ENCODE peak calls at places on chromosomes 3 and 15, in eight cellular contexts. One of them, this sample, is unnamed.

GRCh38 chr15:59741274-59741906 is 52.3 kb upstream of the BNIP2 start:
- DNase-seq in heart right ventricle: no peak
- DNase-seq in fibroblast of lung: peak
- DNase-seq in GM23338: peak
- DNase-seq in lung: no peak
- DNase-seq in activated B cell treated with CpG ODN at 0.5 μM for 24 hours: no peak
- DNase-seq in AG09319: no peak
- DNase-seq in astrocyte: no peak
- DNase-seq in this sample: no peak

GRCh38 chr3:135650309-135650708 is 315.2 kb upstream of the PPP2R3A start:
- DNase-seq in astrocyte: no peak
- DNase-seq in activated B cell treated with CpG ODN at 0.5 μM for 24 hours: no peak
- DNase-seq in AG09319: no peak
- DNase-seq in lung: no peak
- DNase-seq in heart right ventricle: no peak
- DNase-seq in GM23338: no peak
- DNase-seq in fibroblast of lung: no peak
- DNase-seq in this sample: no peak

GRCh38 chr15:73620078-73620477 is 13.1 kb downstream of the NPTN start:
- DNase-seq in astrocyte: no peak
- DNase-seq in AG09319: no peak
- DNase-seq in heart right ventricle: no peak
- DNase-seq in lung: no peak
- DNase-seq in fibroblast of lung: no peak
- DNase-seq in GM23338: no peak
- DNase-seq in activated B cell treated with CpG ODN at 0.5 μM for 24 hours: no peak
- DNase-seq in this sample: no peak

GRCh38 chr3:129978123-129978522 is 3.6 kb downstream of the TRH start:
- DNase-seq in AG09319: no peak
- DNase-seq in GM23338: no peak
- DNase-seq in fibroblast of lung: no peak
- DNase-seq in astrocyte: no peak
- DNase-seq in heart right ventricle: no peak
- DNase-seq in lung: no peak
- DNase-seq in activated B cell treated with CpG ODN at 0.5 μM for 24 hours: no peak
- DNase-seq in this sample: no peak

GRCh38 chr15:82726816-82727215 is 17.1 kb upstream of the AP3B2 start:
- DNase-seq in AG09319: no peak
- DNase-seq in fibroblast of lung: no peak
- DNase-seq in GM23338: no peak
- DNase-seq in astrocyte: no peak
- DNase-seq in lung: no peak
- DNase-seq in heart right ventricle: no peak
- DNase-seq in activated B cell treated with CpG ODN at 0.5 μM for 24 hours: no peak
- DNase-seq in this sample: no peak

GRCh38 chr3:101384426-101384825 is 64.1 kb upstream of the IMPG2 start:
- DNase-seq in astrocyte: no peak
- DNase-seq in AG09319: no peak
- DNase-seq in lung: no peak
- DNase-seq in GM23338: no peak
- DNase-seq in heart right ventricle: no peak
- DNase-seq in fibroblast of lung: no peak
- DNase-seq in activated B cell treated with CpG ODN at 0.5 μM for 24 hours: no peak
- DNase-seq in this sample: no peak

GRCh38 chr15:40052604-40053003 is 13.6 kb upstream of the SRP14 start:
- DNase-seq in AG09319: no peak
- DNase-seq in activated B cell treated with CpG ODN at 0.5 μM for 24 hours: no peak
- DNase-seq in astrocyte: no peak
- DNase-seq in heart right ventricle: no peak
- DNase-seq in lung: no peak
- DNase-seq in GM23338: no peak
- DNase-seq in fibroblast of lung: no peak
- DNase-seq in this sample: no peak

GRCh38 chr3:151909720-151910405 is 36.4 kb downstream of the SUCNR1 start:
- DNase-seq in lung: no peak
- DNase-seq in heart right ventricle: no peak
- DNase-seq in AG09319: no peak
- DNase-seq in activated B cell treated with CpG ODN at 0.5 μM for 24 hours: no peak
- DNase-seq in fibroblast of lung: no peak
- DNase-seq in GM23338: no peak
- DNase-seq in astrocyte: peak
- DNase-seq in this sample: no peak

GRCh38 chr15:101047301-101047781 is 128.2 kb downstream of the LRRK1 start:
- DNase-seq in heart right ventricle: peak
- DNase-seq in fibroblast of lung: peak
- DNase-seq in lung: peak
- DNase-seq in GM23338: peak
- DNase-seq in astrocyte: no peak
- DNase-seq in AG09319: no peak
- DNase-seq in activated B cell treated with CpG ODN at 0.5 μM for 24 hours: peak
- DNase-seq in this sample: no peak

GRCh38 chr15:39622660-39623549 is 42.0 kb downstream of the THBS1 start:
- DNase-seq in lung: no peak
- DNase-seq in fibroblast of lung: no peak
- DNase-seq in heart right ventricle: no peak
- DNase-seq in activated B cell treated with CpG ODN at 0.5 μM for 24 hours: no peak
- DNase-seq in GM23338: no peak
- DNase-seq in AG09319: no peak
- DNase-seq in astrocyte: no peak
- DNase-seq in this sample: no peak

GRCh38 chr3:128318275-128318920 is 148.3 kb downstream of the DNAJB8 start:
- DNase-seq in astrocyte: no peak
- DNase-seq in AG09319: no peak
- DNase-seq in GM23338: no peak
- DNase-seq in heart right ventricle: no peak
- DNase-seq in fibroblast of lung: no peak
- DNase-seq in lung: no peak
- DNase-seq in activated B cell treated with CpG ODN at 0.5 μM for 24 hours: no peak
- DNase-seq in this sample: peak
- TF ChIP-seq CTCF in astrocyte: no peak
- TF ChIP-seq CTCF in AG09319: no peak
- TF ChIP-seq CTCF in GM23338: no peak
- TF ChIP-seq CTCF in heart right ventricle: no peak
- TF ChIP-seq CTCF in fibroblast of lung: no peak
- TF ChIP-seq CTCF in lung: no peak
- TF ChIP-seq CTCF in activated B cell treated with CpG ODN at 0.5 μM for 24 hours: no peak
- TF ChIP-seq CTCF in this sample: no peak

GRCh38 chr3:138397983-138398382 is 36.4 kb upstream of the ESYT3 start:
- DNase-seq in activated B cell treated with CpG ODN at 0.5 μM for 24 hours: no peak
- DNase-seq in GM23338: no peak
- DNase-seq in fibroblast of lung: no peak
- DNase-seq in lung: no peak
- DNase-seq in heart right ventricle: no peak
- DNase-seq in AG09319: no peak
- DNase-seq in astrocyte: no peak
- DNase-seq in this sample: no peak
- TF ChIP-seq CTCF in activated B cell treated with CpG ODN at 0.5 μM for 24 hours: no peak
- TF ChIP-seq CTCF in GM23338: no peak
- TF ChIP-seq CTCF in fibroblast of lung: no peak
- TF ChIP-seq CTCF in lung: no peak
- TF ChIP-seq CTCF in heart right ventricle: peak
- TF ChIP-seq CTCF in AG09319: no peak
- TF ChIP-seq CTCF in astrocyte: no peak
- TF ChIP-seq CTCF in this sample: no peak

GRCh38 chr3:75906555-75907112 is 121.3 kb upstream of the ZNF717 start:
- DNase-seq in heart right ventricle: no peak
- DNase-seq in activated B cell treated with CpG ODN at 0.5 μM for 24 hours: no peak
- DNase-seq in fibroblast of lung: peak
- DNase-seq in GM23338: peak
- DNase-seq in AG09319: no peak
- DNase-seq in lung: no peak
- DNase-seq in astrocyte: peak
- DNase-seq in this sample: peak
- TF ChIP-seq CTCF in heart right ventricle: no peak
- TF ChIP-seq CTCF in activated B cell treated with CpG ODN at 0.5 μM for 24 hours: no peak
- TF ChIP-seq CTCF in fibroblast of lung: no peak
- TF ChIP-seq CTCF in GM23338: peak
- TF ChIP-seq CTCF in AG09319: no peak
- TF ChIP-seq CTCF in lung: no peak
- TF ChIP-seq CTCF in astrocyte: no peak
- TF ChIP-seq CTCF in this sample: peak

DNA sequence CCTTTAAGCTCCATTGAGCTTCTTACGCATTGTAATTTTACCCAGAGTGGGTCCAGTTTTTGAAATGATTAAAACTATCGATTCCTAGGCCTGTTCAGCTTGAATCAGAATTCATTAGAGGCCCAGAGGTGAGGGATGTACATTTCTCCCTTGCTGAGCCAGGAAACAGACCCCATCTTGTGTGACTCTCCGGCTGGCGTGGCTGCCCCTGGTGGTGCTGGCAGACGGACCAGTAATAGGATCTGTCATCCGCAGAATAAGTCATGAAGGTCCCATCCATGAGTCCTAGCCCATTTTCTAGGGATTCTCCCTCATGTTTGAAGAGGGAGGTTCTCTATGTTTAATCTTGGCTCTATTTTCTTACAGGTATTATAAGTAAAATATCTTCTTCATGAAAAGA is 40.2 kb upstream of the VPS8 start:
- DNase-seq in activated B cell treated with CpG ODN at 0.5 μM for 24 hours: no peak
- DNase-seq in fibroblast of lung: no peak
- DNase-seq in astrocyte: no peak
- DNase-seq in heart right ventricle: no peak
- DNase-seq in AG09319: no peak
- DNase-seq in GM23338: no peak
- DNase-seq in lung: no peak
- DNase-seq in this sample: no peak
- TF ChIP-seq CTCF in activated B cell treated with CpG ODN at 0.5 μM for 24 hours: no peak
- TF ChIP-seq CTCF in fibroblast of lung: no peak
- TF ChIP-seq CTCF in astrocyte: no peak
- TF ChIP-seq CTCF in heart right ventricle: no peak
- TF ChIP-seq CTCF in AG09319: peak
- TF ChIP-seq CTCF in GM23338: no peak
- TF ChIP-seq CTCF in lung: no peak
- TF ChIP-seq CTCF in this sample: no peak

DNA sequence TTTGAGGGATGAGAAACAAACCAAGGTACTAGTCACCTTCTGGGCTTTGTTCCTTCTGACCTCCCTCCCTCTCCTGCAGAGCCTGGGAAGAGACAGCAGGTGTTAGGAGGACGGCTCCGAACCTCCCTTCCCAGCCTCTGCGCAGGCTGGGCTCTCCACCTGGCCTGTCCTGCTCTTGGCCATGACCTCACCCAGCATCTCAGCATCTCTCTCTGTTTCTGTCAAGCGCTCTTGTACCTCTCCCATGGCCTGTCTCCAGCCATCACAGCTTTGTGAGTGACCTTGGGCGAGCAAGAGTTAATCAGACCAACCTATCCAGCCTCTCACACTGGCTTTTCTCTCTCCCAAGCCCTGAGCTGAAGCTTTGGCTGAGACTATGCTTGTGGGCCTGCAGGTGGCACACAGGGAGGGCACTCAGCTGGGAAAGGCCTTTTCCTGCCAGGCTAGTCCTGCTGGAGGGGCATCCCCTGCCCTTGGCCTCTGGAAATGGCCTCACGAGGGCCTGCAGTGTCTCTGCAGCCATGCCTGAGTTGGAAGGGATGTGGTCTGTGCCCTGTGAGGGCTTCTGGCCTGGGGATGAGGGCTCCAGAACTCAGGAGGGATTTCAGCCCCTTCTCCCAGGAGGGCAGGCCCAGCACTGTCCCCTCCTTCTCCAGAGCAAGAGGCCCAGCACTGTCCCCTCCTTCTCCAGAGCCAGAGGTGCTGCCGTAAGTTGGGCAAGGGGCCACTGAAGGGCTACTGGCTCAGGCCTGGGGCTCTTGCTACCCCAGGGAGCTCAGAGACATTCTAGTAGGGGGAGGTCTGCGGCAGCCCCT is 2.1 kb downstream of the CHST13 start:
- DNase-seq in fibroblast of lung: no peak
- DNase-seq in GM23338: no peak
- DNase-seq in AG09319: no peak
- DNase-seq in activated B cell treated with CpG ODN at 0.5 μM for 24 hours: no peak
- DNase-seq in astrocyte: no peak
- DNase-seq in lung: no peak
- DNase-seq in heart right ventricle: no peak
- DNase-seq in this sample: no peak
- TF ChIP-seq CTCF in fibroblast of lung: no peak
- TF ChIP-seq CTCF in GM23338: no peak
- TF ChIP-seq CTCF in AG09319: no peak
- TF ChIP-seq CTCF in activated B cell treated with CpG ODN at 0.5 μM for 24 hours: no peak
- TF ChIP-seq CTCF in astrocyte: no peak
- TF ChIP-seq CTCF in lung: no peak
- TF ChIP-seq CTCF in heart right ventricle: no peak
- TF ChIP-seq CTCF in this sample: no peak

GRCh38 chr3:125143538-125143937 is 69.0 kb downstream of the SLC12A8 start:
- DNase-seq in lung: no peak
- DNase-seq in activated B cell treated with CpG ODN at 0.5 μM for 24 hours: no peak
- DNase-seq in astrocyte: no peak
- DNase-seq in AG09319: no peak
- DNase-seq in GM23338: no peak
- DNase-seq in heart right ventricle: no peak
- DNase-seq in fibroblast of lung: no peak
- DNase-seq in this sample: no peak

GRCh38 chr3:125140011-125140813 is 72.3 kb downstream of the SLC12A8 start:
- DNase-seq in fibroblast of lung: peak
- DNase-seq in astrocyte: peak
- DNase-seq in AG09319: no peak
- DNase-seq in GM23338: no peak
- DNase-seq in lung: no peak
- DNase-seq in heart right ventricle: no peak
- DNase-seq in activated B cell treated with CpG ODN at 0.5 μM for 24 hours: no peak
- DNase-seq in this sample: no peak

GRCh38 chr3:125142418-125142778 is 70.2 kb downstream of the SLC12A8 start:
- DNase-seq in fibroblast of lung: no peak
- DNase-seq in AG09319: no peak
- DNase-seq in lung: no peak
- DNase-seq in astrocyte: no peak
- DNase-seq in heart right ventricle: no peak
- DNase-seq in activated B cell treated with CpG ODN at 0.5 μM for 24 hours: no peak
- DNase-seq in GM23338: peak
- DNase-seq in this sample: no peak

GRCh38 chr3:125140817-125141595 is 71.5 kb downstream of the SLC12A8 start:
- DNase-seq in GM23338: peak
- DNase-seq in fibroblast of lung: peak
- DNase-seq in lung: no peak
- DNase-seq in AG09319: no peak
- DNase-seq in heart right ventricle: peak
- DNase-seq in astrocyte: no peak
- DNase-seq in activated B cell treated with CpG ODN at 0.5 μM for 24 hours: peak
- DNase-seq in this sample: no peak

DNA sequence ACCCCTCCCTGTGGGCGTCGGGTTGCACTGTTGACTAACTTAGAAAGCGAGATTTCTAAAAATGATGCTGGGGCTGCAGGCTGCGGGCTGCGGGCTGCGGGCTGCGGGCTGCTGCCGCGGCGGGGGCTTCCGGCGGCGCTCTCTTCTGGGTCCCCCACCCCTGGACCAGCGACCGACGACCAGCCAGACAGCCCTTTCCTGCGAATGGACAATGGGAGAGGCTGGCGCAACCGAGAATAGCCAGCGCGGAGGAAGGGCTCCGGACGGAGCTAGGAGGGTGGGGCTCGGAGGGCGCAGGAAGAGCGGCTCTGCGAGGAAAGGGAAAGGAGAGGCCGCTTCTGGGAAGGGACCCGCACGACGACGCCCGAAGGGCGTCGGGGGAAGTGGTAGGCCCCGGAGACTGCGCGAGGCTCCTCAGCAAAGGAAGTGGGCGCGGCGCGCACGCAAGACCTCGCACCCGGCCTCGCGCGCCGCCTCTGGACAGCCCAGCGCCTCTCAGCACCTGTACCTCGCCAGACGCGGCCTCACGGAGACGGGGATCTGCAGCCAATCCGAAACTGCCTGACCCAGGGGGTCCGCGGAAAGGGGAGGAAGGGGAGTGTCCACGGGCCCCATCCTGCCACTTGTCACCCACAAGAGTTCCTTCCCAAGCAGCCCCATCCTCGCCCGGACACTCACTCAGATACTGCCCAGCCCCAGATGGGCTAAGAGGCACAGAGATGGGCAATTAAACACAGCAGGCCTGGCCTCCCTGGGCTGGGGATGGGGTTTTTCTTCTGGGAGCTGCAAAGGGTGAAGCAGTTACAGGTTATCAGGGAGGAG is 70.7 kb downstream of the SLC12A8 start:
- DNase-seq in activated B cell treated with CpG ODN at 0.5 μM for 24 hours: peak
- DNase-seq in fibroblast of lung: peak
- DNase-seq in GM23338: peak
- DNase-seq in AG09319: no peak
- DNase-seq in lung: peak
- DNase-seq in heart right ventricle: peak
- DNase-seq in astrocyte: no peak
- DNase-seq in this sample: peak
- TF ChIP-seq CTCF in activated B cell treated with CpG ODN at 0.5 μM for 24 hours: no peak
- TF ChIP-seq CTCF in fibroblast of lung: no peak
- TF ChIP-seq CTCF in GM23338: no peak
- TF ChIP-seq CTCF in AG09319: peak
- TF ChIP-seq CTCF in lung: peak
- TF ChIP-seq CTCF in heart right ventricle: peak
- TF ChIP-seq CTCF in astrocyte: no peak
- TF ChIP-seq CTCF in this sample: peak